ENCODE peak calls at places on chromosomes 11 and 22, in five cellular contexts. X is IMR-90, Y is GM23248, B is neural progenitor cell, P is fibroblast of lung. K is an unnamed sample.

GRCh38 chr11:77726524-77726923 is 88.9 kb upstream of the CLNS1A start:
- DNase-seq in X (no peak), Y (no peak), B (no peak), P (no peak), K (no peak)

GRCh38 chr11:1805525-1805924 is 29.3 kb upstream of the SYT8 start:
- DNase-seq in X (no peak), Y (no peak), B (no peak), P (no peak), K (no peak)

GRCh38 chr22:37270928-37271650 is 11.2 kb upstream of the CYTH4 start:
- DNase-seq in X (peak), Y (peak), B (no peak), P (peak), K (peak)

GRCh38 chr11:100719362-100719761 is 32.3 kb downstream of the ARHGAP42 start:
- DNase-seq in X (peak), Y (peak), B (peak), P (peak), K (no peak)

GRCh38 chr11:75450826-75451783 is 18.1 kb upstream of the KLHL35 start:
- DNase-seq in X (no peak), Y (no peak), B (peak), P (no peak), K (no peak)

GRCh38 chr11:59759900-59760299 is 4.7 kb downstream of the STX3 start:
- DNase-seq in X (no peak), Y (no peak), B (no peak), P (no peak), K (no peak)

GRCh38 chr11:14611939-14612338 is 31.7 kb upstream of the PDE3B start:
- DNase-seq in X (no peak), Y (no peak), B (no peak), P (no peak), K (no peak)

GRCh38 chr11:1047576-1048156 is 11.1 kb upstream of the MUC6 start:
- DNase-seq in X (no peak), Y (no peak), B (no peak), P (no peak), K (no peak)

GRCh38 chr11:71329731-71330130 is 77.4 kb upstream of the SHANK2 start:
- DNase-seq in X (no peak), Y (no peak), B (no peak), P (no peak), K (no peak)

GRCh38 chr11:17923213-17923612 is 89.6 kb downstream of the SERGEF start:
- DNase-seq in X (no peak), Y (no peak), B (no peak), P (peak), K (no peak)

GRCh38 chr11:57255618-57256017 is 18.6 kb upstream of the APLNR start:
- DNase-seq in X (peak), Y (peak), B (no peak), P (no peak), K (no peak)

GRCh38 chr11:1440066-1440465 is 46.5 kb downstream of the MOB2 start:
- DNase-seq in X (no peak), Y (no peak), B (no peak), P (no peak), K (no peak)

GRCh38 chr11:111878766-111879636 is at the start of the genes CFAP68 and FDXACB1:
- DNase-seq in X (peak), Y (peak), B (peak), P (peak), K (peak)

GRCh38 chr11:73040046-73040445 is 102.1 kb downstream of the FCHSD2 start:
- DNase-seq in X (no peak), Y (no peak), B (peak), P (no peak), K (no peak)
- H3K27ac ChIP-seq in X (no peak), Y (no peak), B (peak), P (no peak), K (no peak)

DNA sequence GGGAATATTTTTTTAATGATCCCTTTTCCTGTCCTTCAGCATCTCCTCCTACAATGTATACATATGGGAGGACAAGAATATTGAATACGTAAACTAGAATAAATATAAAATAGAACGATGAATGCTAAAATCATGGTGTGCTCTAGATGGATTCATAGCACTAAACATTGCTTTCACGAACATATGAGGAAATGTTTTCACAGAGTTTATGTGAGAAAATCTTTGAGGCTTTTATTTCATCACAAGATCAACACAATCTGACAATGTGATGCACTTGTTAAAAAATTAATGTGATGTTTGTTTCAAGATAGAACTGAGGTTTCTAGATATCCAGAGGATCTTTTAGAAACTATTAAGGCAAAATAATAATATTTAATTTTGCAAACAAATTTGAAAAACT is 3.0 kb downstream of the CARD16 start:
- DNase-seq in X (no peak), Y (no peak), B (no peak), P (no peak), K (no peak)
- H3K9ac ChIP-seq in X (no peak), Y (no peak), B (no peak), P (no peak), K (no peak)

GRCh38 chr11:119316017-119316728 is 757 bp downstream of the MCAM start:
- DNase-seq in X (no peak), Y (peak), B (peak), P (peak), K (peak)

GRCh38 chr11:119316729-119317591 is at the start of gene MCAM:
- DNase-seq in X (peak), Y (peak), B (peak), P (peak), K (peak)

GRCh38 chr11:119317592-119318239 is 786 bp upstream of the MCAM start:
- DNase-seq in X (no peak), Y (no peak), B (no peak), P (no peak), K (no peak)

GRCh38 chr11:119314748-119315138 is 2.2 kb downstream of the MCAM start:
- DNase-seq in X (no peak), Y (no peak), B (no peak), P (no peak), K (no peak)

DNA sequence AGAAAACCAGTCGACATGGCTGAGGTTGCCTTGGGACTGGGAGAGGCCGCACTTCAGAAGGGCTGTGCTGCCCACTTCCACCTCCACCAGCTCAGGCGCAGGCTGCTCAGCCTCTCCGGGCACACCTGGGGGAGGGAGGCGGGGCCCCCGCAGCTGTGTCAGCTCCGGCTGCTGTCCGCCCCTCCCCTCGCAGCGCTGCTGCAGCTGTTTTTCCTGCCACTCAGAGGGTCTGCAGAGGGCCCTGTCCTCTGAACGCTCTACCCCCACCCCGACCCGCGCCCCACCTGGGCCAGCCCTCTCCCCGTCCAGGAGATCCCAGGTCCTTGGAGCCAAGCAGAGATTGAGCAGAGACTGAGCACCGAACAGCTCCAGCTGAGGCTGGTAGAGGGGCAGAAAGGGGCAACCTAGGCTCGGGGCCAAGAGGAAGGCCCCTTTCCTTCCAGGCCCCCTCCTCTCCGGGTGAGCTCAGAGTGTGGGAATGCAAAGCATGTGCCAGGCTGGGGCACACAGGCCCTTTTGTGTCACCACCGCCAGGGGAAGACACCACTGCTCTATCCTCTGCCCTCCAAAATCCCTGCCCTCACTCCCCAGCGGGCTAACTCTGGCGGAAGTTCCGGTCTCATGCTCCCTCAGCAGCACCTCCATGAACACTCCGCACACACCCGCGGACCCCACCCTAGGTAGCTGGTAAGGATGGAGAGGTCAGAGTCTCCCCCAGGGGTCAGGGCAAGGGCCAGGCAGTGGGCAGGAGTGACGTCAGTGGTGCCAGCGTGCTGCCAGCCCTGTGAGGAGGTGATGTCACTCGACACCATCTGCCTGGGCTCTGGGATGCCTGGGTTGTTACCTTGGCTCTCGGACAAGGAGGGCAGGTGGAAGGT is 1.6 kb downstream of the MCAM start:
- DNase-seq in X (no peak), Y (peak), B (peak), P (peak), K (peak)
- H3K27ac ChIP-seq in X (peak), Y (no peak), B (no peak), P (no peak), K (peak)

GRCh38 chr11:122478986-122479385 is 176.5 kb upstream of the UBASH3B start:
- DNase-seq in X (no peak), Y (peak), B (no peak), P (no peak), K (no peak)
- H3K9ac ChIP-seq in X (no peak), Y (no peak), B (no peak), P (no peak), K (no peak)

DNA sequence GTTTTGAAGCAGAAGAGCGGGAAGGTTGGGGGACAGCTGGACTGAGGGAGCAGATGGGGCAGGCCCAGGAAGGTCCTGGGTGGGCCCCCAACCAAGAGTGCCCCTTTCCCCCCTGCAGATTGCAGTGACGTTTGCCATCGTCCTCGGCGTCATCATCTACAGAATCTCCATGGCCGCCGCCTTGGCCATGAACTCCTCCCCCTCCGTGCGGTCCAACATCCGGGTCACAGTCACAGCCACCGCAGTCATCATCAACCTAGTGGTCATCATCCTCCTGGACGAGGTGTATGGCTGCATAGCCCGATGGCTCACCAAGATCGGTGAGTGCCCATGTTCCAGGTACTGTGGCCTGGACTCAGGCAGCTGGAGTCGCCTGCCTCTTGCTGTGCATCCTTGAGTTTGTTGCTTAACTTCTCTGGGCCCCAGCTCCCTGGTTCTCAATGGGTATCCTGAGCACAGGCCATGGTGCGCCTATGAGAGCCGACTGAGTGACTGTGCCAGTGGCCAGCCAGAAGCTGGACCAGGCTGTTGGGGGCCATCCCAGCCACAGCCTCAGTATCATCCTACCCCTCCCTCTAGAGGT is 42.0 kb upstream of the FADD start:
- DNase-seq in X (no peak), Y (no peak), B (no peak), P (no peak), K (no peak)
- H3K27ac ChIP-seq in X (no peak), Y (no peak), B (no peak), P (no peak), K (no peak)

GRCh38 chr22:20391222-20391621 is 2.7 kb upstream of the ZNF74 start:
- DNase-seq in X (no peak), Y (no peak), B (no peak), P (no peak), K (no peak)

GRCh38 chr22:20395181-20395896 is 1.4 kb downstream of the ZNF74 start:
- DNase-seq in X (no peak), Y (no peak), B (no peak), P (no peak), K (no peak)

GRCh38 chr22:20390394-20390907 is 3.5 kb upstream of the ZNF74 start:
- DNase-seq in X (no peak), Y (no peak), B (no peak), P (no peak), K (no peak)

GRCh38 chr22:20393705-20394476 is at the start of gene ZNF74:
- DNase-seq in X (peak), Y (peak), B (peak), P (peak), K (peak)

GRCh38 chr22:20392983-20393704 is 807 bp upstream of the ZNF74 start:
- DNase-seq in X (no peak), Y (peak), B (no peak), P (no peak), K (no peak)
- H3K9ac ChIP-seq in X (no peak), Y (peak), B (no peak), P (peak), K (peak)

GRCh38 chr11:119671048-119671447 is 58.0 kb downstream of the NECTIN1 start:
- DNase-seq in X (peak), Y (no peak), B (no peak), P (peak), K (peak)
- H3K27ac ChIP-seq in X (peak), Y (no peak), B (no peak), P (no peak), K (peak)

GRCh38 chr11:16879690-16880089 is 134.5 kb downstream of the PLEKHA7 start:
- DNase-seq in X (no peak), Y (peak), B (no peak), P (no peak), K (no peak)

GRCh38 chr11:16874275-16874975 is 136.0 kb downstream of the C11orf58 start:
- DNase-seq in X (no peak), Y (no peak), B (peak), P (no peak), K (no peak)

GRCh38 chr11:16873289-16873688 is 134.8 kb downstream of the C11orf58 start:
- DNase-seq in X (no peak), Y (no peak), B (no peak), P (peak), K (no peak)

GRCh38 chr11:16876840-16877239 is 137.4 kb downstream of the PLEKHA7 start:
- DNase-seq in X (no peak), Y (no peak), B (no peak), P (no peak), K (no peak)

DNA sequence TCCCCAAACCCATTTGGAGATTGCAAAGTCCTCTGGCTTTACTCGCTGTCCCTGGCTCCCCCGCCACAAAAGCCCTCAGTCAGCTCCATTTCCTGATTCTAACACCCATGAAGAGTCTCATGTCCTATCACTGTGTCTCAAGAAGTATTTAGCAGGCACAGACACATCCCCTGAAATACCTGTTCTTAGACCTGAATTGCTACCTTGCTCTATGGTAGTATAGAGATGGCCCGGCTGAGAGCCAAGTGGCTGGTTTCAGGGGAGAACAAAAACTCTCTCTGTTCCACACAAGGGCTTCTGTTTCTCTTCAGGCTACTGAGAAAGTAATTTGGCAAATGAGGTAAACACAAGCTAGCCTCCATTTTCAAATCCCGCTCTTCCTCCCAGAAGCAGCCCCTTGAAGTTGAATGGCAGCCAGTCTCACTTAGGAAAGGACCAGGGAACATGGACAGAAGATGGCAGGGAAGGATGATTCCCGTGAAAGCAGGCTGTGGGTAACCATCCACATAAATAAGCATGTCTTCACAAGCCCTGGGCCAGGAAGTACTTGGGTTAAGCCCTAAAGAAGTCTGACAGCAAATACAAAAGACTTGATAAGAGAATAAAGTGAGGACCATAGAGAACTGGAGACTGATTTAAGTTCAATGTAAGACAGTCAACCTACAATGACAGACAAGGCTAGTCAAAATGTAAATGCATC is 137.8 kb downstream of the C11orf58 start:
- DNase-seq in X (no peak), Y (no peak), B (no peak), P (no peak), K (no peak)
- H3K9ac ChIP-seq in X (no peak), Y (no peak), B (no peak), P (no peak), K (no peak)

GRCh38 chr11:130189492-130190210 is 30.1 kb downstream of the ST14 start:
- DNase-seq in X (no peak), Y (no peak), B (no peak), P (no peak), K (no peak)
- H3K27ac ChIP-seq in X (no peak), Y (no peak), B (no peak), P (no peak), K (no peak)